ENCODE peak calls at places on chromosomes 16 and 17, in eight cellular contexts. E is GM10248; I is CD4-positive, alpha-beta T cell; B is AG10803; D is foreskin fibroblast; P is H9; J is kidney epithelial cell; O is ovary. M is an unnamed sample.

GRCh38 chr16:50863673-50864144 is 121.8 kb downstream of the CYLD start:
- DNase-seq in O (no peak), E (peak; percentile 5), P (no peak), J (no peak), D (no peak), B (no peak), I (no peak), M (no peak)

GRCh38 chr16:65546353-65546791 is 424.5 kb upstream of the CDH11 start:
- DNase-seq in E (no peak), I (no peak), B (peak; percentile 80), J (no peak), P (no peak), D (peak; percentile 52), O (no peak), M (no peak)

GRCh38 chr16:31698901-31699300 is 171.2 kb downstream of the AHSP start:
- DNase-seq in O (no peak), P (no peak), E (no peak), I (no peak), J (no peak), D (no peak), B (no peak), M (no peak)

GRCh38 chr17:27247071-27247957 is 46.6 kb upstream of the WSB1 start:
- DNase-seq in O (no peak), D (peak; percentile 81), J (no peak), I (no peak), P (no peak), B (peak; percentile 42), E (no peak), M (no peak)

GRCh38 chr16:28935924-28936783 is 4.4 kb downstream of the CD19 start:
- DNase-seq in E (peak; percentile 93), P (peak; percentile 95), I (peak; percentile 73), J (no peak), B (peak; percentile 60), O (peak; percentile 87), D (peak; percentile 61), M (peak; percentile 28)

GRCh38 chr16:90008708-90009145 is 10.5 kb downstream of the DBNDD1 start:
- DNase-seq in E (peak; percentile 75), B (no peak), J (no peak), P (no peak), D (no peak), O (no peak), I (peak; percentile 24), M (no peak)

GRCh38 chr16:89117239-89117974 is 23.8 kb downstream of the ACSF3 start:
- DNase-seq in J (no peak), O (no peak), I (no peak), P (no peak), E (no peak), B (no peak), D (no peak), M (no peak)

GRCh38 chr17:83002118-83002805 is 77.1 kb upstream of the METRNL start:
- DNase-seq in E (no peak), B (no peak), O (no peak), D (no peak), I (no peak), J (no peak), P (no peak), M (no peak)

GRCh38 chr17:28384281-28385036 is 13.0 kb downstream of the SARM1 start:
- DNase-seq in J (no peak), E (peak; percentile 80), B (peak; percentile 13), D (no peak), I (peak; percentile 44), P (peak; percentile 75), O (no peak), M (no peak)

GRCh38 chr16:27417047-27417671 is 15.2 kb downstream of the IL21R start:
- DNase-seq in O (no peak), D (no peak), J (no peak), B (no peak), E (no peak), I (no peak), P (no peak), M (no peak)

GRCh38 chr17:77404812-77405581 is 264.2 kb downstream of the SEC14L1 start:
- DNase-seq in J (no peak), O (no peak), E (peak; percentile 92), P (no peak), I (peak; percentile 76), D (peak; percentile 83), B (peak; percentile 83), M (no peak)

GRCh38 chr16:78395035-78395434 is 295.6 kb downstream of the WWOX start:
- DNase-seq in D (no peak), E (no peak), O (no peak), I (no peak), J (no peak), B (no peak), P (no peak), M (no peak)

GRCh38 chr16:78392585-78393195 is 293.2 kb downstream of the WWOX start:
- DNase-seq in I (no peak), O (no peak), P (no peak), J (no peak), E (no peak), D (no peak), B (no peak), M (no peak)

GRCh38 chr16:78396673-78397072 is 297.2 kb downstream of the WWOX start:
- DNase-seq in D (no peak), I (no peak), P (no peak), B (no peak), E (no peak), J (no peak), O (no peak), M (no peak)

GRCh38 chr16:78390828-78391227 is 291.4 kb downstream of the WWOX start:
- DNase-seq in P (no peak), J (no peak), E (no peak), I (no peak), O (no peak), B (no peak), D (no peak), M (no peak)

DNA sequence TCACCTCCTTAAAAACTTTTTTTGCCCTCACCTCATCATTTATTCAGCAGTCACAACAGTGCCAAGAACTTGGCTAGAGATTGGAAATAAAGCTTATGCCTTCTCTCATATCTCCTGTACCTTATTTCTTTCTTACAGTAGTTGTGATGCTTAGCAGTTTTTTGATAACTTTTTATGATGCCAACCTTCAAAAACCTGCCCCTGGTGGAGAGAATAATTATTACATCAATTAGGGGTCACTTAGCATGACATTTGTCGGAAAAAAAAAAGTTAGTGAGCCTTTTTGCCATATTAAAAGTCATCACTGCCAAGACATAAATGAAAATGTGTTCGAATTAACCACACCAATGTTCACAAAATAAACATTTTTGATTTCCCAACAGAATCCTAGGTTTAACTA is 296.6 kb downstream of the WWOX start:
- DNase-seq in D (no peak), B (no peak), E (no peak), P (no peak), J (no peak), O (no peak), I (no peak), M (no peak)
- TF ChIP-seq CTCF in D (no peak), B (no peak), E (no peak), P (peak; percentile 63), J (peak; percentile 5), O (no peak), I (peak; percentile 32), M (peak; percentile 9)

GRCh38 chr16:81987121-81987520 is 24.1 kb downstream of the SDR42E1 start:
- DNase-seq in I (no peak), B (no peak), O (no peak), P (no peak), E (no peak), J (no peak), D (no peak), M (no peak)
- TF ChIP-seq CTCF in I (no peak), B (no peak), O (no peak), P (no peak), E (no peak), J (no peak), D (no peak), M (no peak)

DNA sequence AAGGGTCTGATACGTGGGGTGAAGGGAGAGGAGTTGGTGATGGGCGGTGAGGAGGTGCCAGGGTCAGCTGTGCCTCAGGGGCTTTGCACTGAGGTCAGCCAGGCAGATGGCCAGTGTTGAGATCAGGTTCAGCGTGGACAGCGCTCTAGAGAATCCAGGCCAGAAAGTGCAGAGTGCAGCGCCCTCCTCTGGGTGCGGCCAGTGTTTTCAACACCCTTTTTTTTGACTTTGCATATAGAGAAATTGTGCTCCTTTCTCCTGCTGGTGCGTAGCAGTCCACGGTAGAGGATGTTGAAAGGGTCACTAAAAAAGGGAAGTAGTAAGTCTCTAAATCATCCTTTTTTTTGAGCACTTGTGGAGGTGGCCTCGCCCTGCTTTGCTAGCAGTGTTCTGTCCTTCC is 53.9 kb downstream of the BANP start:
- DNase-seq in E (no peak), I (no peak), O (no peak), J (no peak), P (peak; percentile 71), D (no peak), B (no peak), M (no peak)
- TF ChIP-seq CTCF in E (peak; percentile 33), I (no peak), O (no peak), J (peak; percentile 28), P (peak; percentile 80), D (no peak), B (peak; percentile 13), M (no peak)

GRCh38 chr16:57801098-57801855 is 1.0 kb downstream of the KIFC3 start:
- DNase-seq in D (peak; percentile 74), P (no peak), I (no peak), J (no peak), B (peak; percentile 74), O (no peak), E (no peak), M (no peak)
- TF ChIP-seq CTCF in D (no peak), P (peak; percentile 12), I (no peak), J (peak; percentile 13), B (peak; percentile 42), O (no peak), E (no peak), M (peak; percentile 21)

GRCh38 chr16:80147021-80147680 is 393.6 kb upstream of the DYNLRB2 start:
- DNase-seq in P (no peak), O (no peak), E (no peak), I (no peak), J (no peak), D (no peak), B (peak; percentile 74), M (no peak)
- TF ChIP-seq CTCF in P (no peak), O (no peak), E (no peak), I (no peak), J (no peak), D (peak; percentile 4), B (peak; percentile 34), M (peak; percentile 8)

GRCh38 chr16:85663891-85664321 is 24.8 kb downstream of the GINS2 start:
- DNase-seq in D (no peak), E (no peak), B (no peak), O (peak; percentile 79), P (no peak), J (no peak), I (no peak), M (no peak)
- TF ChIP-seq CTCF in D (no peak), E (no peak), B (no peak), O (no peak), P (no peak), J (no peak), I (no peak), M (no peak)